ENCODE peak calls at places on chromosome 19, in ten cellular contexts. P, Z, V, T, Q, C, B, S, Y and W are unnamed samples.

GRCh38 chr19:10424011-10424637 is 3.8 kb downstream of the PDE4A start:
- DNase-seq in P (no peak), Z (no peak), V (peak; percentile 87), T (peak; percentile 90), Q (peak; percentile 71), C (peak; percentile 70), B (peak; percentile 86), S (peak; percentile 96), Y (peak; percentile 50), W (no peak)

GRCh38 chr19:29714953-29715694 is at the start of gene C19orf12:
- DNase-seq in P (no peak), Z (no peak), V (peak; percentile 68), T (peak; percentile 85), Q (peak; percentile 14), C (peak; percentile 30), B (peak; percentile 64), S (peak; percentile 94), Y (peak; percentile 37), W (no peak)

GRCh38 chr19:38319421-38320258 is at the start of gene KCNK6:
- DNase-seq in P (no peak), Z (no peak), V (peak; percentile 70), T (peak; percentile 78), Q (peak; percentile 7), C (peak; percentile 15), B (peak; percentile 82), S (peak; percentile 89), Y (no peak), W (no peak)

GRCh38 chr19:44847144-44848035 is 1.3 kb downstream of the NECTIN2 start:
- DNase-seq in P (no peak), Z (peak; percentile 89), V (peak; percentile 92), T (peak; percentile 75), Q (peak; percentile 36), C (peak; percentile 69), B (peak; percentile 84), S (peak; percentile 93), Y (peak; percentile 62), W (no peak)

GRCh38 chr19:32498641-32499200 is 82.3 kb upstream of the PDCD5 start:
- DNase-seq in P (no peak), Z (no peak), V (no peak), T (no peak), Q (peak; percentile 2), C (no peak), B (no peak), S (no peak), Y (peak; percentile 6), W (no peak)

GRCh38 chr19:4467835-4468234 is 4.3 kb upstream of the HDGFL2 start:
- DNase-seq in P (no peak), Z (no peak), V (no peak), T (no peak), Q (no peak), C (no peak), B (no peak), S (no peak), Y (no peak), W (no peak)

GRCh38 chr19:2654585-2654861 is 48.0 kb downstream of the GNG7 start:
- DNase-seq in P (no peak), Z (no peak), V (no peak), T (no peak), Q (no peak), C (no peak), B (no peak), S (no peak), Y (no peak), W (no peak)

GRCh38 chr19:33055718-33056117 is 9.0 kb downstream of the RHPN2 start:
- DNase-seq in P (no peak), Z (no peak), V (no peak), T (peak; percentile 59), Q (no peak), C (no peak), B (no peak), S (no peak), Y (no peak), W (no peak)

GRCh38 chr19:21604941-21605548 is 99.6 kb downstream of the ZNF429 start:
- DNase-seq in P (no peak), Z (no peak), V (no peak), T (no peak), Q (no peak), C (no peak), B (no peak), S (no peak), Y (peak; percentile 3), W (no peak)

GRCh38 chr19:12705654-12706331 is 9.4 kb upstream of the FBXW9 start:
- DNase-seq in P (no peak), Z (no peak), V (no peak), T (no peak), Q (no peak), C (no peak), B (no peak), S (no peak), Y (no peak), W (no peak)

GRCh38 chr19:33689886-33690285 is 68.1 kb downstream of the CHST8 start:
- DNase-seq in P (no peak), Z (peak; percentile 68), V (no peak), T (no peak), Q (no peak), C (no peak), B (no peak), S (no peak), Y (no peak), W (no peak)

GRCh38 chr19:43790587-43790986 is 9.8 kb upstream of the KCNN4 start:
- DNase-seq in P (no peak), Z (no peak), V (no peak), T (no peak), Q (no peak), C (no peak), B (no peak), S (no peak), Y (no peak), W (no peak)

GRCh38 chr19:49918089-49918488 is 10.9 kb upstream of the ATF5 start:
- DNase-seq in P (no peak), Z (no peak), V (no peak), T (no peak), Q (no peak), C (no peak), B (no peak), S (no peak), Y (no peak), W (no peak)

GRCh38 chr19:49916839-49917733 is 11.9 kb upstream of the ATF5 start:
- DNase-seq in P (no peak), Z (no peak), V (no peak), T (peak; percentile 49), Q (peak; percentile 19), C (no peak), B (no peak), S (peak; percentile 57), Y (no peak), W (no peak)

GRCh38 chr19:49913720-49914119 is 15.3 kb upstream of the ATF5 start:
- DNase-seq in P (no peak), Z (no peak), V (no peak), T (no peak), Q (no peak), C (no peak), B (no peak), S (no peak), Y (no peak), W (no peak)

GRCh38 chr19:49912965-49913685 is 15.9 kb upstream of the ATF5 start:
- DNase-seq in P (no peak), Z (no peak), V (no peak), T (no peak), Q (no peak), C (peak; percentile 61), B (no peak), S (peak; percentile 69), Y (no peak), W (no peak)

GRCh38 chr19:49915271-49915670 is 13.7 kb upstream of the ATF5 start:
- DNase-seq in P (no peak), Z (no peak), V (no peak), T (no peak), Q (no peak), C (no peak), B (no peak), S (no peak), Y (no peak), W (no peak)
- TF ChIP-seq CTCF in P (peak; percentile 4), Z (no peak), V (no peak), T (no peak), Q (no peak), C (peak; percentile 5), B (no peak), S (no peak), Y (no peak), W (peak; percentile 25)

GRCh38 chr19:45972081-45972943 is 1.4 kb downstream of the NOVA2 start:
- DNase-seq in P (no peak), Z (no peak), V (no peak), T (no peak), Q (no peak), C (no peak), B (no peak), S (no peak), Y (no peak), W (no peak)
- H3K4me3 ChIP-seq in P (no peak overlapping the region), Z (peak overlapping the region; percentile 37), V (peak overlapping the region; percentile 41), T (peak overlapping the region; percentile 77), Q (no peak overlapping the region), C (no peak overlapping the region), B (peak overlapping the region; percentile 31), S (peak overlapping the region; percentile 35), Y (peak overlapping the region; percentile 12), W (no peak overlapping the region)

GRCh38 chr19:16594131-16594586 is 21.9 kb upstream of the SLC35E1 start:
- DNase-seq in P (no peak), Z (no peak), V (no peak), T (no peak), Q (no peak), C (no peak), B (peak; percentile 49), S (peak; percentile 47), Y (no peak), W (no peak)
- TF ChIP-seq CTCF in P (no peak), Z (no peak), V (no peak), T (no peak), Q (no peak), C (no peak), B (no peak), S (no peak), Y (no peak), W (no peak)

GRCh38 chr19:56117376-56117884 is 3.7 kb downstream of the ZNF787 start:
- DNase-seq in P (no peak), Z (no peak), V (peak; percentile 70), T (no peak), Q (no peak), C (no peak), B (peak; percentile 49), S (no peak), Y (no peak), W (no peak)

GRCh38 chr19:56116606-56117005 is 4.5 kb downstream of the ZNF787 start:
- DNase-seq in P (no peak), Z (no peak), V (no peak), T (no peak), Q (no peak), C (no peak), B (no peak), S (no peak), Y (no peak), W (no peak)

GRCh38 chr19:56119585-56119978 is 1.5 kb downstream of the ZNF787 start:
- DNase-seq in P (no peak), Z (no peak), V (peak; percentile 61), T (no peak), Q (peak; percentile 61), C (peak; percentile 49), B (peak; percentile 70), S (no peak), Y (no peak), W (no peak)

GRCh38 chr19:56118666-56119584 is 2.2 kb downstream of the ZNF787 start:
- DNase-seq in P (no peak), Z (no peak), V (no peak), T (no peak), Q (no peak), C (no peak), B (no peak), S (no peak), Y (no peak), W (no peak)

GRCh38 chr19:56117889-56118288 is 3.2 kb downstream of the ZNF787 start:
- DNase-seq in P (no peak), Z (no peak), V (no peak), T (no peak), Q (no peak), C (no peak), B (no peak), S (no peak), Y (no peak), W (no peak)
- H3K4me3 ChIP-seq in P (no peak overlapping the region), Z (no peak overlapping the region), V (peak overlapping the region; percentile 13), T (no peak overlapping the region), Q (no peak overlapping the region), C (no peak overlapping the region), B (no peak overlapping the region), S (no peak overlapping the region), Y (no peak overlapping the region), W (no peak overlapping the region)